ENCODE peak calls at places on chromosome 12, in four cellular contexts. One of them, this sample, is unnamed.

GRCh38 chr12:93578221-93578620 is 5.7 kb downstream of the SOCS2 start:
- DNase-seq in IMR-90: no peak
- DNase-seq in MM.1S: no peak
- DNase-seq in mesenchymal stem cell: no peak
- DNase-seq in this sample: no peak

GRCh38 chr12:7411343-7411742 is 32.6 kb downstream of the CD163L1 start:
- DNase-seq in IMR-90: no peak
- DNase-seq in MM.1S: no peak
- DNase-seq in mesenchymal stem cell: no peak
- DNase-seq in this sample: no peak

GRCh38 chr12:96766232-96766631 is 140.8 kb upstream of the NEDD1 start:
- DNase-seq in IMR-90: peak; percentile 3
- DNase-seq in MM.1S: no peak
- DNase-seq in mesenchymal stem cell: no peak
- DNase-seq in this sample: peak; percentile 24

GRCh38 chr12:5204271-5204670 is 160.6 kb downstream of the KCNA5 start:
- DNase-seq in IMR-90: no peak
- DNase-seq in MM.1S: peak; percentile 18
- DNase-seq in mesenchymal stem cell: no peak
- DNase-seq in this sample: no peak

GRCh38 chr12:129186952-129187351 is 333.7 kb downstream of the GLT1D1 start:
- DNase-seq in IMR-90: no peak
- DNase-seq in MM.1S: no peak
- DNase-seq in mesenchymal stem cell: no peak
- DNase-seq in this sample: no peak

GRCh38 chr12:47909839-47910465 is 5.2 kb upstream of the VDR start:
- DNase-seq in IMR-90: no peak
- DNase-seq in MM.1S: no peak
- DNase-seq in mesenchymal stem cell: peak; percentile 30
- DNase-seq in this sample: peak; percentile 48

GRCh38 chr12:12381982-12382381 is 25.1 kb downstream of the BORCS5 start:
- DNase-seq in IMR-90: no peak
- DNase-seq in MM.1S: no peak
- DNase-seq in mesenchymal stem cell: no peak
- DNase-seq in this sample: no peak

GRCh38 chr12:52037248-52037861 is 13.9 kb upstream of the NR4A1 start:
- DNase-seq in IMR-90: peak; percentile 46
- DNase-seq in MM.1S: no peak
- DNase-seq in mesenchymal stem cell: peak; percentile 74
- DNase-seq in this sample: peak; percentile 81

GRCh38 chr12:130835436-130835835 is 3.6 kb downstream of the STX2 start:
- DNase-seq in IMR-90: no peak
- DNase-seq in MM.1S: no peak
- DNase-seq in mesenchymal stem cell: no peak
- DNase-seq in this sample: no peak

GRCh38 chr12:34599530-34600513 is 577.5 kb downstream of the ALG10 start:
- DNase-seq in IMR-90: no peak
- DNase-seq in MM.1S: no peak
- DNase-seq in mesenchymal stem cell: no peak
- DNase-seq in this sample: no peak

GRCh38 chr12:98227162-98227561 is 288.2 kb upstream of the TMPO start:
- DNase-seq in IMR-90: peak; percentile 21
- DNase-seq in MM.1S: no peak
- DNase-seq in mesenchymal stem cell: no peak
- DNase-seq in this sample: peak; percentile 42

GRCh38 chr12:28925726-28926376 is 223.2 kb upstream of the FAR2 start:
- DNase-seq in IMR-90: peak; percentile 88
- DNase-seq in MM.1S: no peak
- DNase-seq in mesenchymal stem cell: peak; percentile 1
- DNase-seq in this sample: peak; percentile 86

GRCh38 chr12:14892726-14893442 is 7.2 kb upstream of the MGP start:
- DNase-seq in IMR-90: peak; percentile 2
- DNase-seq in MM.1S: no peak
- DNase-seq in mesenchymal stem cell: no peak
- DNase-seq in this sample: peak; percentile 53

GRCh38 chr12:128298091-128298490 is 31.1 kb downstream of the TMEM132C start:
- DNase-seq in IMR-90: no peak
- DNase-seq in MM.1S: no peak
- DNase-seq in mesenchymal stem cell: no peak
- DNase-seq in this sample: no peak

GRCh38 chr12:15984963-15985362 is 73.8 kb downstream of the DERA start:
- DNase-seq in IMR-90: no peak
- DNase-seq in MM.1S: no peak
- DNase-seq in mesenchymal stem cell: no peak
- DNase-seq in this sample: no peak

GRCh38 chr12:120416490-120417216 is 21.3 kb upstream of the COX6A1 start:
- DNase-seq in IMR-90: no peak
- DNase-seq in MM.1S: no peak
- DNase-seq in mesenchymal stem cell: no peak
- DNase-seq in this sample: no peak

GRCh38 chr12:105352049-105352448 is 21.6 kb downstream of the C12orf75 start:
- DNase-seq in IMR-90: no peak
- DNase-seq in MM.1S: peak; percentile 52
- DNase-seq in mesenchymal stem cell: no peak
- DNase-seq in this sample: no peak

GRCh38 chr12:14846878-14847580 is 3.7 kb upstream of the ART4 start:
- DNase-seq in IMR-90: no peak
- DNase-seq in MM.1S: no peak
- DNase-seq in mesenchymal stem cell: no peak
- DNase-seq in this sample: no peak

GRCh38 chr12:40224439-40225291 is at the start of gene LRRK2:
- DNase-seq in IMR-90: peak; percentile 28
- DNase-seq in MM.1S: no peak
- DNase-seq in mesenchymal stem cell: peak; percentile 53
- DNase-seq in this sample: peak; percentile 89

GRCh38 chr12:6367969-6368892 is 7.1 kb downstream of the SCNN1A start:
- DNase-seq in IMR-90: no peak
- DNase-seq in MM.1S: peak; percentile 43
- DNase-seq in mesenchymal stem cell: no peak
- DNase-seq in this sample: no peak

GRCh38 chr12:113462117-113462774 is 9.4 kb downstream of the LHX5 start:
- DNase-seq in IMR-90: peak; percentile 68
- DNase-seq in MM.1S: peak; percentile 31
- DNase-seq in mesenchymal stem cell: peak; percentile 75
- DNase-seq in this sample: peak; percentile 83

GRCh38 chr12:88035907-88036289 is 6.7 kb upstream of the C12orf50 start:
- DNase-seq in IMR-90: no peak
- DNase-seq in MM.1S: peak; percentile 14
- DNase-seq in mesenchymal stem cell: no peak
- DNase-seq in this sample: no peak

GRCh38 chr12:124361074-124361965 is 66.4 kb downstream of the RFLNA start:
- DNase-seq in IMR-90: no peak
- DNase-seq in MM.1S: no peak
- DNase-seq in mesenchymal stem cell: no peak
- DNase-seq in this sample: peak; percentile 56

GRCh38 chr12:52918784-52919183 is 13.9 kb upstream of the KRT8 start:
- DNase-seq in IMR-90: no peak
- DNase-seq in MM.1S: no peak
- DNase-seq in mesenchymal stem cell: no peak
- DNase-seq in this sample: no peak

GRCh38 chr12:109329710-109330109 is 18.0 kb upstream of the MYO1H start:
- DNase-seq in IMR-90: no peak
- DNase-seq in MM.1S: no peak
- DNase-seq in mesenchymal stem cell: no peak
- DNase-seq in this sample: no peak

GRCh38 chr12:6452908-6453630 is 1.2 kb downstream of the TAPBPL start:
- DNase-seq in IMR-90: no peak
- DNase-seq in MM.1S: peak; percentile 30
- DNase-seq in mesenchymal stem cell: no peak
- DNase-seq in this sample: peak; percentile 41

GRCh38 chr12:53645191-53645590 is 19.0 kb upstream of the ATF7 start:
- DNase-seq in IMR-90: peak; percentile 23
- DNase-seq in MM.1S: no peak
- DNase-seq in mesenchymal stem cell: peak; percentile 43
- DNase-seq in this sample: peak; percentile 45

GRCh38 chr12:107468182-107468581 is 217.4 kb upstream of the PWP1 start:
- DNase-seq in IMR-90: peak; percentile 34
- DNase-seq in MM.1S: no peak
- DNase-seq in mesenchymal stem cell: no peak
- DNase-seq in this sample: no peak

GRCh38 chr12:105079011-105079570 is 5.2 kb downstream of the ALDH1L2 start:
- DNase-seq in IMR-90: no peak
- DNase-seq in MM.1S: no peak
- DNase-seq in mesenchymal stem cell: no peak
- DNase-seq in this sample: no peak

GRCh38 chr12:52946797-52947547 is 1.9 kb upstream of the KRT18 start:
- DNase-seq in IMR-90: no peak
- DNase-seq in MM.1S: no peak
- DNase-seq in mesenchymal stem cell: peak; percentile 52
- DNase-seq in this sample: peak; percentile 42

GRCh38 chr12:65902504-65902903 is 78.2 kb downstream of the HMGA2 start:
- DNase-seq in IMR-90: peak; percentile 77
- DNase-seq in MM.1S: no peak
- DNase-seq in mesenchymal stem cell: peak; percentile 40
- DNase-seq in this sample: peak; percentile 49

GRCh38 chr12:111580119-111580425 is 19.0 kb downstream of the ATXN2 start:
- DNase-seq in IMR-90: no peak
- DNase-seq in MM.1S: no peak
- DNase-seq in mesenchymal stem cell: no peak
- DNase-seq in this sample: no peak

GRCh38 chr12:121799842-121800693 is 3.7 kb upstream of the SETD1B start:
- DNase-seq in IMR-90: peak; percentile 84
- DNase-seq in MM.1S: peak; percentile 62
- DNase-seq in mesenchymal stem cell: peak; percentile 95
- DNase-seq in this sample: peak; percentile 97

GRCh38 chr12:110270125-110270962 is 10.7 kb upstream of the ATP2A2 start:
- DNase-seq in IMR-90: peak; percentile 73
- DNase-seq in MM.1S: no peak
- DNase-seq in mesenchymal stem cell: peak; percentile 82
- DNase-seq in this sample: peak; percentile 81

GRCh38 chr12:79300199-79300568 is 390.6 kb downstream of the PAWR start:
- DNase-seq in IMR-90: peak; percentile 91
- DNase-seq in MM.1S: no peak
- DNase-seq in mesenchymal stem cell: peak; percentile 58
- DNase-seq in this sample: peak; percentile 16

DNA sequence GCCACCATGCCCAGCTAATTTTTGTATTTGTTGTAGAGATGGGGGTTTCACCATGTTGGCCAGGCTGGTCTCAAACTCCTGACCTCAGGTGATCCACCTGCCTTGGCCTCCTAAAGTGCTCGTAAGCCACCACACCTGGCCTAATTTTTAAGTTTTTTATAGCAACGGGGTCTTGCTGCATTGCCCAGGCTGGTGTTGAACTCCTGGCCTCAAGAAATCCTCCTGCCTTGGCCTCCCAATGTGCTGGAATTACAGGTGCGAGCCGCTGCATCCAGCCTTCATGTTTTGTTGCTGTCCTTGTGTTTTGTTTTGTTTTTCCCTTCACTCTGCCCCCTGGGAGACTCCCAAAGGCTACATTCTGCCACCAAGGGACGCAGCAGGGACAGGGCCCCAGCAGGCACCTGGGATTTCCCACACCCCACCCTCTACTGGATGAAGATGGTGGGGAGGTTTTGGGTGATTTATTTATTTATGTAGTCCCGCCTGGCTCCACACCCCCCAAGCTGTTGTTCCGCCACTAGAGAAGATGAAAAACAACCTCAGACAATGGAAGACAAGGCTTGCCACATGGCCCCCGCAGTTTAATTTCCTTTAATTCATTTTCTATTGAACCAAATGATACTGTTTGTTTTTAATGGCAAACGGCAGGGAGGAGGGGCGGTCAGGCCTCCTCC is 70.1 kb downstream of the RNFT2 start:
- DNase-seq in IMR-90: no peak
- DNase-seq in MM.1S: no peak
- DNase-seq in mesenchymal stem cell: no peak
- DNase-seq in this sample: no peak
- H3K9ac ChIP-seq in IMR-90: no peak overlapping the region
- H3K9ac ChIP-seq in MM.1S: no peak overlapping the region
- H3K9ac ChIP-seq in mesenchymal stem cell: no peak overlapping the region
- H3K9ac ChIP-seq in this sample: no peak overlapping the region

DNA sequence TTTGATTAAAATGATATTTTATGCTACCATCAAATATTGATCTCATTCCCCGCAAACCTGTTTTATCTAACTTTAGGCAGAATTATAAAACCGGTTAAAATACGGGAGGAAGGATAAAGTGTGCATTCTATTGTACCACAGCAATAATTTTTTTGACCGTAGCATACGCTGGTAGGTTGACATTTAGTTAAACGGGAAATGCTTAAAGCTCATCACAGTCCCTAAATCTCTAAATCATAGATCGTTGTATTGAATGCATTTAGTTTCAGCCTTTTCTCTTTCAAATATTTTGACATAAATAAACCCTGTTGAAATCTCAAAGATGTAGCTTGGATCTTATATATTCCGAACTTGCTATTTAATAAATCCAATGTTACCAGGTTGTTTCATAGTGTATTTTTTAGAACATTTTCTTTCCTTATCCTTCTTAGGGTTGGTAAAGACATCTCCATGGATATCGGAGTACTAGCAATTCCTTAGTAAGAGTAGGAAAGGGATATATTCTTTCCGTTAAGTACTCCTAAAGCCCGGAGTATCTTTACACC is 811 bp downstream of the CLEC2B start:
- DNase-seq in IMR-90: no peak
- DNase-seq in MM.1S: no peak
- DNase-seq in mesenchymal stem cell: peak; percentile 25
- DNase-seq in this sample: peak; percentile 19
- H2AFZ ChIP-seq in IMR-90: no peak overlapping the region
- H2AFZ ChIP-seq in MM.1S: no peak overlapping the region
- H2AFZ ChIP-seq in mesenchymal stem cell: no peak overlapping the region
- H2AFZ ChIP-seq in this sample: peak overlapping the region; percentile 96

DNA sequence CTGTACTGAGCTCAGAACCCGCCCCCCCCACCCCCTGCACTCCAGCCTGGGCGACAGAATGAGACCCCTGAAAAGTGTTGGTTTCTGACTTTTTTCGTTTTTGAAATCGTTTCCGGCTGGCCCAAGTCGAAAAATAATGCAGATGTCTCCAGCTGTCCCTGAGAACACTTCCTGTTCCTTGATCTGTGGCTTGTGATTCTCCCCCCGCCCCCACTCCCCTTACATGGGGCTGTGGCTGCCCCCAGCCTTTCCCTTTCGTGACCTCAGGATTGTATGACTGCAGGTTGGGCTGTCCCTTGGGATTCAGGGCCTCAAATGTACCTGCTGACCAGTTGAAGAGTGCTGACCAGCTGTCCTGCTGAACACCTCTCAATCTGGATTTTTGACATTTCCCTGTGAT is 34.1 kb downstream of the NOC4L start:
- DNase-seq in IMR-90: no peak
- DNase-seq in MM.1S: no peak
- DNase-seq in mesenchymal stem cell: no peak
- DNase-seq in this sample: no peak
- H3K9ac ChIP-seq in IMR-90: no peak overlapping the region
- H3K9ac ChIP-seq in MM.1S: no peak overlapping the region
- H3K9ac ChIP-seq in mesenchymal stem cell: no peak overlapping the region
- H3K9ac ChIP-seq in this sample: no peak overlapping the region

GRCh38 chr12:2691001-2691339 is 103.8 kb upstream of the FKBP4 start:
- DNase-seq in IMR-90: peak; percentile 7
- DNase-seq in MM.1S: peak; percentile 68
- DNase-seq in mesenchymal stem cell: peak; percentile 66
- DNase-seq in this sample: no peak
- H2AFZ ChIP-seq in IMR-90: peak overlapping the region; percentile 76
- H2AFZ ChIP-seq in MM.1S: peak overlapping the region; percentile 94
- H2AFZ ChIP-seq in mesenchymal stem cell: peak overlapping the region; percentile 78
- H2AFZ ChIP-seq in this sample: no peak overlapping the region

This sample was measured in GM23248.